ENCODE peak calls at places on chromosomes 5 and 9, in eight cellular contexts. B is activated CD4-positive, CD25-positive, alpha-beta regulatory T cell; Y is GM04504; J is GM12891; Z is NCI-H460; N is M059J; W is kidney epithelial cell; L is HCT116. K is an unnamed sample.
A peak's percentile ranks its signal among the peaks of the same experiment; 100 is the strongest.

GRCh38 chr5:171067540-171068130 is 205.8 kb downstream of the RANBP17 start:
- DNase-seq in J (no peak), B (no peak), L (no peak), N (no peak), W (no peak), Z (no peak), Y (no peak), K (no peak)

GRCh38 chr5:134245101-134245604 is 19.3 kb upstream of the PPP2CA start:
- DNase-seq in W (peak; percentile 50), Y (no peak), J (no peak), N (peak; percentile 87), L (no peak), B (no peak), Z (no peak), K (no peak)

GRCh38 chr5:107398703-107399102 is 272.0 kb downstream of the EFNA5 start:
- DNase-seq in N (no peak), J (no peak), Y (no peak), Z (no peak), W (no peak), L (no peak), B (no peak), K (no peak)

GRCh38 chr5:6222121-6222520 is 156.2 kb downstream of the MED10 start:
- DNase-seq in B (no peak), W (no peak), Y (no peak), L (no peak), N (no peak), Z (no peak), J (no peak), K (no peak)

GRCh38 chr5:143244000-143244736 is 159.3 kb downstream of the NR3C1 start:
- DNase-seq in B (no peak), J (no peak), Y (peak; percentile 97), N (peak; percentile 99), Z (peak; percentile 84), W (peak; percentile 95), L (peak; percentile 82), K (no peak)

GRCh38 chr9:22416692-22417060 is 29.9 kb upstream of the DMRTA1 start:
- DNase-seq in W (no peak), Y (no peak), B (no peak), L (no peak), N (peak; percentile 78), J (no peak), Z (no peak), K (no peak)

GRCh38 chr9:20623021-20623747 is 885 bp upstream of the MLLT3 start:
- DNase-seq in L (no peak), N (peak; percentile 48), B (peak; percentile 27), Z (no peak), Y (no peak), J (no peak), W (no peak), K (peak; percentile 22)

GRCh38 chr5:153594785-153595184 is 104.3 kb downstream of the GRIA1 start:
- DNase-seq in N (no peak), J (no peak), B (no peak), Y (no peak), L (no peak), Z (no peak), W (no peak), K (no peak)

GRCh38 chr5:83401775-83402174 is 69.8 kb upstream of the VCAN start:
- DNase-seq in B (no peak), W (no peak), L (no peak), Y (no peak), J (no peak), Z (no peak), N (no peak), K (no peak)

GRCh38 chr9:4141201-4141750 is 158.6 kb downstream of the GLIS3 start:
- DNase-seq in L (no peak), B (no peak), N (peak; percentile 61), W (no peak), J (no peak), Z (no peak), Y (no peak), K (no peak)

GRCh38 chr5:142013734-142014495 is 1.1 kb upstream of the GNPDA1 start:
- DNase-seq in Z (no peak), J (no peak), Y (peak; percentile 55), B (no peak), W (no peak), L (no peak), N (peak; percentile 92), K (no peak)

GRCh38 chr9:3243676-3244075 is 282.1 kb downstream of the RFX3 start:
- DNase-seq in J (no peak), L (no peak), Y (no peak), W (no peak), N (no peak), B (no peak), Z (no peak), K (no peak)

GRCh38 chr5:155144956-155145355 is 131.4 kb downstream of the KIF4B start:
- DNase-seq in J (no peak), B (no peak), N (no peak), Y (no peak), L (no peak), W (no peak), Z (no peak), K (no peak)

GRCh38 chr5:82107277-82107676 is 135.5 kb downstream of the ATG10 start:
- DNase-seq in Y (peak; percentile 1), W (no peak), B (no peak), Z (peak; percentile 5), J (no peak), L (no peak), N (peak; percentile 19), K (no peak)

GRCh38 chr5:36535837-36536236 is 70.6 kb upstream of the SLC1A3 start:
- DNase-seq in B (no peak), Z (no peak), N (no peak), W (no peak), Y (no peak), J (no peak), L (no peak), K (no peak)

GRCh38 chr9:106333487-106333886 is 529.5 kb upstream of the ZNF462 start:
- DNase-seq in N (no peak), B (no peak), Y (no peak), J (no peak), L (no peak), Z (no peak), W (no peak), K (no peak)

GRCh38 chr5:142186821-142187594 is 78.4 kb downstream of the NDFIP1 start:
- DNase-seq in Y (no peak), W (no peak), N (no peak), Z (no peak), L (no peak), B (no peak), J (no peak), K (no peak)

GRCh38 chr5:132394681-132395259 is 25.3 kb downstream of the SLC22A5 start:
- DNase-seq in N (no peak), B (no peak), L (no peak), Y (no peak), Z (no peak), W (peak; percentile 65), J (no peak), K (peak; percentile 38)

GRCh38 chr5:137666109-137666850 is 69.6 kb downstream of the KLHL3 start:
- DNase-seq in Y (no peak), B (no peak), J (peak; percentile 43), Z (no peak), L (no peak), N (peak; percentile 39), W (no peak), K (peak; percentile 62)

GRCh38 chr5:19986036-19986619 is 1.9 kb downstream of the CDH18 start:
- DNase-seq in Z (no peak), W (no peak), B (no peak), L (no peak), J (no peak), Y (no peak), N (no peak), K (no peak)

GRCh38 chr5:37900692-37901091 is 60.9 kb upstream of the GDNF start:
- DNase-seq in B (no peak), N (peak; percentile 60), Y (peak; percentile 39), W (no peak), L (peak; percentile 10), J (no peak), Z (peak; percentile 6), K (no peak)

GRCh38 chr5:179326176-179326997 is 18.9 kb downstream of the ADAMTS2 start:
- DNase-seq in L (no peak), W (no peak), N (no peak), Z (no peak), J (no peak), B (no peak), Y (peak; percentile 82), K (no peak)

GRCh38 chr5:92309336-92309991 is 926.3 kb upstream of the ARRDC3 start:
- DNase-seq in N (peak; percentile 53), Z (peak; percentile 40), B (no peak), Y (peak; percentile 28), L (peak; percentile 13), J (no peak), W (no peak), K (peak; percentile 7)

GRCh38 chr9:114156311-114156657 is 947 bp downstream of the COL27A1 start:
- DNase-seq in L (no peak), J (no peak), B (no peak), W (no peak), Y (no peak), Z (no peak), N (peak; percentile 59), K (no peak)

GRCh38 chr9:8564960-8565359 is 765.4 kb upstream of the DMAC1 start:
- DNase-seq in L (no peak), W (no peak), J (no peak), Y (no peak), Z (no peak), B (no peak), N (no peak), K (no peak)

GRCh38 chr5:160657622-160658458 is 194.2 kb downstream of the ATP10B start:
- DNase-seq in Y (no peak), L (no peak), J (no peak), Z (no peak), B (no peak), N (no peak), W (no peak), K (no peak)

GRCh38 chr5:106415541-106415940 is 1255.2 kb downstream of the EFNA5 start:
- DNase-seq in W (peak; percentile 35), Y (peak; percentile 44), L (no peak), B (no peak), J (no peak), Z (no peak), N (peak; percentile 84), K (no peak)

GRCh38 chr5:14250094-14250777 is 107.1 kb downstream of the TRIO start:
- DNase-seq in Z (no peak), N (no peak), L (no peak), Y (no peak), J (no peak), B (no peak), W (peak; percentile 77), K (no peak)

GRCh38 chr9:93061260-93061751 is 2.8 kb downstream of the SUSD3 start:
- DNase-seq in J (no peak), B (no peak), Y (no peak), Z (no peak), N (no peak), W (no peak), L (no peak), K (no peak)

K was measured in GM10248.